ENCODE peak calls at places on chromosome 19, in four cellular contexts. One of them, this sample, is unnamed.

GRCh38 chr19:38793186-38793585 is 4.2 kb downstream of the LGALS7B start:
- DNase-seq in psoas muscle: no peak
- DNase-seq in H7: peak; percentile 15
- DNase-seq in left ventricle myocardium inferior: no peak
- DNase-seq in this sample: no peak

GRCh38 chr19:4044927-4045557 is 21.7 kb downstream of the ZBTB7A start:
- DNase-seq in left ventricle myocardium inferior: no peak
- DNase-seq in H7: peak; percentile 82
- DNase-seq in psoas muscle: no peak
- DNase-seq in this sample: no peak

GRCh38 chr19:44055870-44056269 is 4.0 kb downstream of the ZNF223 start:
- DNase-seq in psoas muscle: no peak
- DNase-seq in H7: peak; percentile 26
- DNase-seq in left ventricle myocardium inferior: no peak
- DNase-seq in this sample: no peak

GRCh38 chr19:16429066-16429758 is 42.6 kb downstream of the EPS15L1 start:
- DNase-seq in H7: no peak
- DNase-seq in psoas muscle: peak; percentile 65
- DNase-seq in left ventricle myocardium inferior: peak; percentile 80
- DNase-seq in this sample: peak; percentile 56

GRCh38 chr19:17610384-17610783 is 54.9 kb downstream of the COLGALT1 start:
- DNase-seq in psoas muscle: no peak
- DNase-seq in left ventricle myocardium inferior: no peak
- DNase-seq in H7: peak; percentile 72
- DNase-seq in this sample: no peak

GRCh38 chr19:5016268-5016667 is 47.4 kb downstream of the KDM4B start:
- DNase-seq in H7: no peak
- DNase-seq in left ventricle myocardium inferior: no peak
- DNase-seq in psoas muscle: no peak
- DNase-seq in this sample: no peak

GRCh38 chr19:18894254-18895037 is 1.5 kb downstream of the CERS1 start:
- DNase-seq in left ventricle myocardium inferior: no peak
- DNase-seq in H7: peak; percentile 97
- DNase-seq in psoas muscle: no peak
- DNase-seq in this sample: no peak

GRCh38 chr19:10009714-10010224 is 535 bp downstream of the COL5A3 start:
- DNase-seq in H7: no peak
- DNase-seq in psoas muscle: no peak
- DNase-seq in left ventricle myocardium inferior: no peak
- DNase-seq in this sample: no peak

GRCh38 chr19:11495481-11495880 is 10.2 kb downstream of the ZNF653 start:
- DNase-seq in H7: peak; percentile 26
- DNase-seq in left ventricle myocardium inferior: no peak
- DNase-seq in psoas muscle: no peak
- DNase-seq in this sample: no peak

GRCh38 chr19:46610413-46610775 is 9.3 kb downstream of the CALM3 start:
- DNase-seq in H7: no peak
- DNase-seq in left ventricle myocardium inferior: peak; percentile 12
- DNase-seq in psoas muscle: no peak
- DNase-seq in this sample: no peak

GRCh38 chr19:46609511-46610412 is 8.6 kb downstream of the CALM3 start:
- DNase-seq in psoas muscle: no peak
- DNase-seq in left ventricle myocardium inferior: peak; percentile 13
- DNase-seq in H7: peak; percentile 45
- DNase-seq in this sample: no peak

GRCh38 chr19:46608178-46608577 is 7.0 kb downstream of the CALM3 start:
- DNase-seq in psoas muscle: no peak
- DNase-seq in H7: no peak
- DNase-seq in left ventricle myocardium inferior: no peak
- DNase-seq in this sample: no peak

GRCh38 chr19:46607441-46607841 is 6.3 kb downstream of the CALM3 start:
- DNase-seq in psoas muscle: no peak
- DNase-seq in H7: peak; percentile 24
- DNase-seq in left ventricle myocardium inferior: no peak
- DNase-seq in this sample: no peak

GRCh38 chr19:46608581-46609345 is 7.6 kb downstream of the CALM3 start:
- DNase-seq in H7: peak; percentile 30
- DNase-seq in psoas muscle: no peak
- DNase-seq in left ventricle myocardium inferior: peak; percentile 11
- DNase-seq in this sample: no peak
- H3K36me3 ChIP-seq in H7: peaks cover 28% of the 10 kb centered on the region
- H3K36me3 ChIP-seq in psoas muscle: no peaks in the 10 kb centered on the region
- H3K36me3 ChIP-seq in left ventricle myocardium inferior: peaks cover 45% of the 10 kb centered on the region
- H3K36me3 ChIP-seq in this sample: no peaks in the 10 kb centered on the region

DNA sequence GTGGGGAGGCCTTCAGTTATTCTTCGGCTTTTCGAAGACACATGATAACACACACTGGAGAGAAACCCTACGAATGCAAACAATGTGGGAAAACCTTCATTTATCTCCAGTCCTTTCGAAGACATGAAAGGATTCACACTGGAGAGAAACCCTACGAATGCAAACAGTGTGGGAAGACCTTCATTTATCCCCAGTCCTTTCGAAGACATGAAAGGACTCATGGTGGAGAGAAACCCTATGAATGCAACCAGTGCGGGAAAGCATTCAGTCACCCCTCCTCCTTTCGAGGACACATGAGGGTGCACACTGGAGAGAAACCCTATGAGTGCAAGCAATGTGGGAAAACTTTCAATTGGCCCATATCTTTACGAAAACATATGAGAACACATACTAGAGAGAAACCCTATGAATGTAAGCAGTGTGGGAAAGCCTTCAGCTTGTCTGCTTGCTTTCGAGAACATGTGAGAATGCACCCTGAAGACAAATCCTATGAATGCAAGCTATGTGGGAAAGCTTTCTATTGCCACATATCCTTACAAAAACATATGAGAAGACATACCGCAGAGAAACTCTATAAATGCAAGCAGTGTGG is 11.8 kb downstream of the ZNF555 start:
- DNase-seq in psoas muscle: no peak
- DNase-seq in left ventricle myocardium inferior: no peak
- DNase-seq in H7: no peak
- DNase-seq in this sample: no peak
- H3K36me3 ChIP-seq in psoas muscle: peaks cover 23% of the 10 kb centered on the region
- H3K36me3 ChIP-seq in left ventricle myocardium inferior: peaks cover 89% of the 10 kb centered on the region
- H3K36me3 ChIP-seq in H7: peaks cover 21% of the 10 kb centered on the region
- H3K36me3 ChIP-seq in this sample: peaks cover 2% of the 10 kb centered on the region

DNA sequence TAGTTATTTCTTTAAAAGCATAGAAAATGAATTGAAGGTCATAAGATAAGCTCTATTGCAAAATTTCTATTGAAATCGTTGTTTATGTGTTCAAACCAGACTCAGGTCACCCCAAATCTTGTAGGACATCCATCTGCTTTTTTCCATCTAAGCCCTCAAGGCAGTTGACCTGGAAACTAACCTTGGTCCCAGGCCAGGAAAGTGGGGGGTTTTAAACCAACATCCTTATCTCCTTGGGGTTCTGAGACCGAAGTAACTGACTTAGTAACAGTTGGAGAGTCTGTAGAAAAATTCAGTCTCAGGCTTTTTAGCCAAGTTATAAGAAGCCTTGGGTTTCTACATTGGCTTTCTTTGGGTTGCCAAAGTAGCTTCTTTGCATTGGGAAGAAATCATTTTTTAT is 23.4 kb downstream of the ZNF507 start:
- DNase-seq in left ventricle myocardium inferior: no peak
- DNase-seq in H7: no peak
- DNase-seq in psoas muscle: no peak
- DNase-seq in this sample: no peak
- H3K36me3 ChIP-seq in left ventricle myocardium inferior: peaks cover 42% of the 10 kb centered on the region
- H3K36me3 ChIP-seq in H7: peaks cover 5% of the 10 kb centered on the region
- H3K36me3 ChIP-seq in psoas muscle: no peaks in the 10 kb centered on the region
- H3K36me3 ChIP-seq in this sample: peaks cover 46% of the 10 kb centered on the region

DNA sequence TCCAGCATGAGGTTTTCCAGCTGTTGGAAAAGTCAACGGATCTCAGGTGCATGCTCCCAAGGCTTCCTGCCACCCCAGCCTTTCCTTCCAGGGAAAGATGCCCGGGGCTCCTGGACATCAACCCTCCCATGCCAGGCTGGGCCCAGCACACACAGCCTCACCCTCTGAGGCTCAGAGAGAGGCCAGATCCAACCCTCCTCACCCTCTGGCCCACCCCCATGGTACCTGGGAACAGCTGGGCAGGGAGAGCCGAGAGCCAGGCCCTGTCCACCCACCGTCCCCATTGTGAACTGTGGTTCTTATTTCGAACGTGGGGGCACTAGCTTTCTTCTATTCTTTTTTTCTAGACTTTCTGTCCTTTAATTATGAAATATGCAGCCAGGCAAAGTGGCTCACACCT is 9.9 kb upstream of the CCNP start:
- DNase-seq in H7: no peak
- DNase-seq in left ventricle myocardium inferior: no peak
- DNase-seq in psoas muscle: no peak
- DNase-seq in this sample: no peak
- H3K36me3 ChIP-seq in H7: peaks cover 13% of the 10 kb centered on the region
- H3K36me3 ChIP-seq in left ventricle myocardium inferior: peaks cover 80% of the 10 kb centered on the region
- H3K36me3 ChIP-seq in psoas muscle: no peaks in the 10 kb centered on the region
- H3K36me3 ChIP-seq in this sample: peaks cover 91% of the 10 kb centered on the region